ENCODE peak calls at places on chromosome 20, in nine cellular contexts. E is NCI-H2107, Y is endothelial cell, M is kidney tubule cell, V is left cardiac atrium, L is mesothelial cell of epicardium, D is HT1080, J is neural crest cell, R is pons. W is an unnamed sample.

GRCh38 chr20:35663516-35663812 is 1.2 kb downstream of the CPNE1 start:
- DNase-seq in E (no peak), Y (no peak), M (peak), V (no peak), L (no peak), D (no peak), J (no peak), R (no peak), W (no peak)

GRCh38 chr20:61975411-61975810 is 90.3 kb downstream of the TAF4 start:
- DNase-seq in E (no peak), Y (no peak), M (no peak), V (no peak), L (no peak), D (no peak), J (no peak), R (no peak), W (no peak)

GRCh38 chr20:20520776-20521175 is 152.9 kb downstream of the INSM1 start:
- DNase-seq in E (no peak), Y (no peak), M (peak), V (no peak), L (no peak), D (peak), J (no peak), R (no peak), W (no peak)

GRCh38 chr20:21450572-21450971 is 53.2 kb upstream of the NKX2-4 start:
- DNase-seq in E (no peak), Y (no peak), M (peak), V (no peak), L (no peak), D (peak), J (no peak), R (no peak), W (no peak)

GRCh38 chr20:25540273-25540672 is 45.1 kb downstream of the NINL start:
- DNase-seq in E (no peak), Y (no peak), M (peak), V (peak), L (no peak), D (peak), J (no peak), R (peak), W (no peak)

GRCh38 chr20:12237772-12238171 is 320.1 kb downstream of the BTBD3 start:
- DNase-seq in E (no peak), Y (no peak), M (no peak), V (peak), L (no peak), D (peak), J (no peak), R (peak), W (no peak)

GRCh38 chr20:34927736-34928135 is 27.9 kb downstream of the GSS start:
- DNase-seq in E (no peak), Y (no peak), M (no peak), V (no peak), L (no peak), D (no peak), J (no peak), R (no peak), W (no peak)

GRCh38 chr20:4749326-4749725 is 27.6 kb downstream of the PRND start:
- DNase-seq in E (no peak), Y (no peak), M (no peak), V (no peak), L (no peak), D (no peak), J (no peak), R (no peak), W (no peak)

GRCh38 chr20:63641146-63641791 is 12.0 kb downstream of the STMN3 start:
- DNase-seq in E (no peak), Y (no peak), M (peak), V (no peak), L (no peak), D (no peak), J (no peak), R (no peak), W (no peak)

GRCh38 chr20:21398109-21398480 is 769 bp upstream of the NKX2-4 start:
- DNase-seq in E (no peak), Y (no peak), M (no peak), V (no peak), L (no peak), D (no peak), J (no peak), R (no peak), W (no peak)

GRCh38 chr20:33423141-33423834 is 20.3 kb downstream of the SNTA1 start:
- DNase-seq in E (no peak), Y (no peak), M (peak), V (peak), L (no peak), D (peak), J (no peak), R (no peak), W (no peak)

GRCh38 chr20:24972341-24972740 is 20.2 kb downstream of the APMAP start:
- DNase-seq in E (no peak), Y (no peak), M (no peak), V (no peak), L (no peak), D (no peak), J (no peak), R (no peak), W (no peak)

GRCh38 chr20:37567671-37568588 is 40.3 kb upstream of the BLCAP start:
- DNase-seq in E (no peak), Y (no peak), M (no peak), V (no peak), L (no peak), D (no peak), J (no peak), R (no peak), W (no peak)

GRCh38 chr20:380763-381580 is 412 bp downstream of the TRIB3 start:
- DNase-seq in E (no peak), Y (peak), M (peak), V (peak), L (no peak), D (no peak), J (peak), R (no peak), W (peak)

GRCh38 chr20:23928788-23929187 is 49.2 kb upstream of the CST5 start:
- DNase-seq in E (no peak), Y (no peak), M (no peak), V (no peak), L (no peak), D (peak), J (no peak), R (no peak), W (no peak)

GRCh38 chr20:21832442-21833152 is 127.1 kb downstream of the PAX1 start:
- DNase-seq in E (no peak), Y (no peak), M (no peak), V (no peak), L (no peak), D (no peak), J (no peak), R (no peak), W (no peak)

GRCh38 chr20:60804918-60805631 is 447.0 kb upstream of the CDH4 start:
- DNase-seq in E (no peak), Y (peak), M (peak), V (no peak), L (no peak), D (no peak), J (no peak), R (no peak), W (no peak)

GRCh38 chr20:57361517-57361916 is 10.5 kb downstream of the RAE1 start:
- DNase-seq in E (no peak), Y (no peak), M (peak), V (no peak), L (no peak), D (peak), J (no peak), R (no peak), W (no peak)

GRCh38 chr20:51531141-51531710 is 11.3 kb downstream of the NFATC2 start:
- DNase-seq in E (no peak), Y (no peak), M (peak), V (no peak), L (no peak), D (peak), J (no peak), R (no peak), W (peak)

GRCh38 chr20:22426772-22427171 is 157.6 kb downstream of the FOXA2 start:
- DNase-seq in E (no peak), Y (no peak), M (no peak), V (no peak), L (no peak), D (no peak), J (no peak), R (no peak), W (no peak)

GRCh38 chr20:62742979-62743776 is 34.5 kb downstream of the NTSR1 start:
- DNase-seq in E (no peak), Y (no peak), M (no peak), V (peak), L (no peak), D (no peak), J (no peak), R (no peak), W (no peak)

W was measured in activated T-helper 1 cell treated with anti-CD3 and anti-CD28 coated beads, Interleukin-2, amount 50 U/mL, for 16 hours.